ENCODE peak calls at places on chromosome 4, in four cellular contexts. G, J, N and S are unnamed samples.

GRCh38 chr4:111952708-111953107 is 192.5 kb upstream of the FAM241A start:
- DNase-seq in G (no peak), J (no peak), N (no peak), S (no peak)

GRCh38 chr4:150006197-150006596 is 72.0 kb upstream of the DCLK2 start:
- DNase-seq in G (no peak), J (no peak), N (no peak), S (no peak)

GRCh38 chr4:102554482-102554881 is 53.3 kb downstream of the NFKB1 start:
- DNase-seq in G (peak; percentile 19), J (no peak), N (no peak), S (no peak)

GRCh38 chr4:80017125-80017854 is 55.7 kb downstream of the ANTXR2 start:
- DNase-seq in G (peak; percentile 71), J (no peak), N (no peak), S (peak; percentile 6)

GRCh38 chr4:106021737-106022410 is 126.6 kb downstream of the NPNT start:
- DNase-seq in G (no peak), J (no peak), N (no peak), S (no peak)

GRCh38 chr4:186144596-186145569 is 40.4 kb downstream of the FAM149A start:
- DNase-seq in G (peak; percentile 59), J (peak; percentile 60), N (peak; percentile 8), S (peak; percentile 36)

GRCh38 chr4:113444386-113444785 is 317.2 kb downstream of the CAMK2D start:
- DNase-seq in G (no peak), J (no peak), N (no peak), S (no peak)

GRCh38 chr4:75919914-75920313 is 17.7 kb upstream of the PPEF2 start:
- DNase-seq in G (no peak), J (no peak), N (no peak), S (no peak)

GRCh38 chr4:159248383-159249178 is 145.7 kb downstream of the RAPGEF2 start:
- DNase-seq in G (no peak), J (no peak), N (no peak), S (no peak)

GRCh38 chr4:38396091-38396490 is 267.9 kb upstream of the KLF3 start:
- DNase-seq in G (no peak), J (no peak), N (no peak), S (no peak)

GRCh38 chr4:62901101-62901500 is 1508.1 kb downstream of the TECRL start:
- DNase-seq in G (no peak), J (no peak), N (no peak), S (no peak)

GRCh38 chr4:23373269-23373668 is 516.6 kb downstream of the PPARGC1A start:
- DNase-seq in G (peak; percentile 54), J (no peak), N (peak; percentile 69), S (peak; percentile 46)

GRCh38 chr4:55866973-55867574 is 13.6 kb downstream of the EXOC1 start:
- DNase-seq in G (peak; percentile 72), J (no peak), N (peak; percentile 13), S (peak; percentile 72)

GRCh38 chr4:153333874-153334273 is 10.6 kb upstream of the MND1 start:
- DNase-seq in G (no peak), J (no peak), N (no peak), S (no peak)

GRCh38 chr4:160414516-160414915 is 1311.6 kb downstream of the RAPGEF2 start:
- DNase-seq in G (no peak), J (no peak), N (no peak), S (no peak)

GRCh38 chr4:173958445-173958844 is 325.0 kb downstream of the FBXO8 start:
- DNase-seq in G (no peak), J (no peak), N (no peak), S (peak; percentile 1)

GRCh38 chr4:150475763-150476162 is 106.2 kb upstream of the MAB21L2 start:
- DNase-seq in G (no peak), J (no peak), N (no peak), S (no peak)

GRCh38 chr4:77797239-77797638 is 21.9 kb downstream of the CNOT6L start:
- DNase-seq in G (no peak), J (no peak), N (no peak), S (no peak)

GRCh38 chr4:38759790-38760122 is 23.0 kb downstream of the TLR10 start:
- DNase-seq in G (no peak), J (no peak), N (no peak), S (no peak)

GRCh38 chr4:111937368-111937767 is 207.9 kb upstream of the FAM241A start:
- DNase-seq in G (peak; percentile 38), J (no peak), N (no peak), S (peak; percentile 53)

GRCh38 chr4:173185832-173186545 is 17.4 kb downstream of the GALNT7 start:
- DNase-seq in G (no peak), J (no peak), N (no peak), S (no peak)

GRCh38 chr4:68175562-68176155 is 46.0 kb upstream of the TMPRSS11F start:
- DNase-seq in G (peak; percentile 54), J (peak; percentile 61), N (peak; percentile 75), S (peak; percentile 38)

GRCh38 chr4:168797176-168797575 is 212.9 kb downstream of the CBR4 start:
- DNase-seq in G (peak; percentile 52), J (no peak), N (no peak), S (peak; percentile 17)

GRCh38 chr4:53905935-53906377 is 158.4 kb downstream of the CHIC2 start:
- DNase-seq in G (peak; percentile 44), J (no peak), N (peak; percentile 15), S (peak; percentile 38)

GRCh38 chr4:156521631-156522030 is 450.0 kb downstream of the PDGFC start:
- DNase-seq in G (no peak), J (no peak), N (no peak), S (no peak)

GRCh38 chr4:95155759-95156451 is 392.9 kb downstream of the UNC5C start:
- DNase-seq in G (peak; percentile 28), J (no peak), N (no peak), S (peak; percentile 8)

GRCh38 chr4:88382621-88383020 is 4.0 kb downstream of the HERC6 start:
- DNase-seq in G (no peak), J (no peak), N (peak; percentile 74), S (no peak)

GRCh38 chr4:13455411-13455810 is 28.7 kb downstream of the RAB28 start:
- DNase-seq in G (no peak), J (no peak), N (no peak), S (no peak)

GRCh38 chr4:25670991-25671390 is 15.3 kb downstream of the SLC34A2 start:
- DNase-seq in G (no peak), J (no peak), N (no peak), S (no peak)

GRCh38 chr4:130573742-130574141 is 1477.8 kb downstream of the C4orf33 start:
- DNase-seq in G (no peak), J (no peak), N (no peak), S (no peak)

GRCh38 chr4:179163147-179163546 is 1720.9 kb upstream of the AGA start:
- DNase-seq in G (no peak), J (no peak), N (no peak), S (no peak)

GRCh38 chr4:176569301-176569700 is 223.4 kb downstream of the VEGFC start:
- DNase-seq in G (no peak), J (no peak), N (no peak), S (no peak)

GRCh38 chr4:56698329-56698728 is 17.2 kb upstream of the HOPX start:
- DNase-seq in G (no peak), J (no peak), N (no peak), S (no peak)